ENCODE peak calls at places on chromosomes 13 and 19, in five cellular contexts. S is neuronal stem cell, M is left ventricle myocardium superior, Z is HFFc6, Y is bronchial epithelial cell. T is an unnamed sample.

GRCh38 chr13:42307461-42307860 is 35.5 kb downstream of the AKAP11 start:
- DNase-seq in S (no peak), M (no peak), Z (no peak), Y (no peak), T (no peak)

GRCh38 chr13:113630296-113630695 is 27.7 kb downstream of the ATP4B start:
- DNase-seq in S (no peak), M (peak), Z (no peak), Y (no peak), T (no peak)

GRCh38 chr19:45276284-45276687 is 25.2 kb downstream of the MARK4 start:
- DNase-seq in S (no peak), M (no peak), Z (no peak), Y (no peak), T (peak)

GRCh38 chr19:10760268-10760944 is 42.5 kb downstream of the DNM2 start:
- DNase-seq in S (no peak), M (no peak), Z (peak), Y (no peak), T (peak)

GRCh38 chr19:10758978-10759377 is 41.1 kb downstream of the DNM2 start:
- DNase-seq in S (no peak), M (no peak), Z (no peak), Y (no peak), T (peak)

GRCh38 chr13:40640202-40640601 is 26.2 kb downstream of the FOXO1 start:
- DNase-seq in S (no peak), M (no peak), Z (no peak), Y (no peak), T (no peak)

GRCh38 chr19:40798997-40799557 is at the start of gene EGLN2:
- DNase-seq in S (no peak), M (no peak), Z (no peak), Y (no peak), T (no peak)

GRCh38 chr19:46350758-46351159 is 3.9 kb downstream of the PPP5C start:
- DNase-seq in S (no peak), M (no peak), Z (no peak), Y (no peak), T (peak)

GRCh38 chr13:110444226-110444653 is 117.3 kb downstream of the RAB20 start:
- DNase-seq in S (no peak), M (no peak), Z (peak), Y (peak), T (peak)

GRCh38 chr19:46613525-46613924 is 11.4 kb downstream of the PTGIR start:
- DNase-seq in S (no peak), M (peak), Z (no peak), Y (no peak), T (no peak)

GRCh38 chr19:38649305-38650179 is 2.1 kb downstream of the ACTN4 start:
- DNase-seq in S (no peak), M (no peak), Z (no peak), Y (peak), T (no peak)

GRCh38 chr13:76216729-76217128 is 580.6 kb downstream of the LMO7 start:
- DNase-seq in S (no peak), M (no peak), Z (no peak), Y (peak), T (no peak)

GRCh38 chr19:35613574-35613973 is 1.0 kb downstream of the HAUS5 start:
- DNase-seq in S (no peak), M (no peak), Z (no peak), Y (no peak), T (no peak)

GRCh38 chr19:6273701-6274601 is 5.8 kb downstream of the MLLT1 start:
- DNase-seq in S (no peak), M (peak), Z (peak), Y (peak), T (no peak)

T was measured in NAMALWA.